ENCODE peak calls at places on chromosome 4, in six cellular contexts. J is IMR-90, W is left ventricle myocardium inferior, I is A673, R is lower lobe of right lung, G is H9. K is an unnamed sample. For H3K9me3, the result is how much of the 10 kb centered on the place peaks cover.

GRCh38 chr4:147287588-147287890 is 193.4 kb upstream of the EDNRA start:
- DNase-seq in J (no peak), W (no peak), I (no peak), R (no peak), G (no peak), K (no peak)

GRCh38 chr4:176753049-176753448 is 39.7 kb downstream of the VEGFC start:
- DNase-seq in J (peak), W (no peak), I (peak), R (no peak), G (no peak), K (no peak)

GRCh38 chr4:139552506-139552905 is 3.5 kb downstream of the SETD7 start:
- DNase-seq in J (peak), W (no peak), I (no peak), R (no peak), G (no peak), K (no peak)

GRCh38 chr4:84583871-84584373 is 995 bp downstream of the CDS1 start:
- DNase-seq in J (no peak), W (no peak), I (peak), R (no peak), G (no peak), K (no peak)

GRCh38 chr4:28211714-28212470 is 1351.3 kb downstream of the STIM2 start:
- DNase-seq in J (peak), W (no peak), I (no peak), R (no peak), G (no peak), K (no peak)

GRCh38 chr4:64079316-64079715 is 329.9 kb downstream of the TECRL start:
- DNase-seq in J (no peak), W (no peak), I (no peak), R (no peak), G (no peak), K (no peak)

GRCh38 chr4:176499518-176499917 is 179.8 kb downstream of the SPCS3 start:
- DNase-seq in J (peak), W (no peak), I (no peak), R (no peak), G (no peak), K (no peak)

GRCh38 chr4:40165931-40166330 is 30.9 kb upstream of the RHOH start:
- DNase-seq in J (no peak), W (no peak), I (no peak), R (no peak), G (no peak), K (no peak)

GRCh38 chr4:82528074-82528473 is 33.7 kb downstream of the TMEM150C start:
- DNase-seq in J (no peak), W (no peak), I (no peak), R (no peak), G (no peak), K (no peak)

GRCh38 chr4:59597536-59598232 is 1602.4 kb upstream of the ADGRL3 start:
- DNase-seq in J (no peak), W (no peak), I (no peak), R (no peak), G (no peak), K (no peak)

GRCh38 chr4:188680004-188680666 is 540.9 kb downstream of the TRIML1 start:
- DNase-seq in J (no peak), W (no peak), I (no peak), R (no peak), G (no peak), K (no peak)

GRCh38 chr4:119664168-119664907 is 35.7 kb upstream of the PDE5A start:
- DNase-seq in J (peak), W (no peak), I (no peak), R (no peak), G (no peak), K (no peak)

GRCh38 chr4:36187723-36188333 is 56.5 kb downstream of the ARAP2 start:
- DNase-seq in J (peak), W (no peak), I (peak), R (no peak), G (no peak), K (no peak)

GRCh38 chr4:24533364-24533763 is 51.0 kb downstream of the DHX15 start:
- DNase-seq in J (peak), W (no peak), I (no peak), R (no peak), G (no peak), K (no peak)

GRCh38 chr4:6324999-6325790 is 55.5 kb downstream of the WFS1 start:
- DNase-seq in J (no peak), W (peak), I (peak), R (peak), G (no peak), K (no peak)

GRCh38 chr4:152894673-152895072 is 41.5 kb upstream of the FHDC1 start:
- DNase-seq in J (peak), W (no peak), I (no peak), R (no peak), G (no peak), K (no peak)

GRCh38 chr4:153676984-153677383 is 7.1 kb upstream of the TLR2 start:
- DNase-seq in J (peak), W (no peak), I (no peak), R (no peak), G (no peak), K (no peak)

GRCh38 chr4:52911684-52912294 is 49.7 kb downstream of the RASL11B start:
- DNase-seq in J (peak), W (peak), I (peak), R (peak), G (peak), K (peak)

GRCh38 chr4:89123418-89123817 is 12.1 kb downstream of the TIGD2 start:
- DNase-seq in J (peak), W (no peak), I (no peak), R (no peak), G (no peak), K (no peak)

GRCh38 chr4:163179207-163179606 is 12.5 kb upstream of the NAF1 start:
- DNase-seq in J (no peak), W (no peak), I (no peak), R (no peak), G (no peak), K (no peak)

GRCh38 chr4:152273343-152273742 is 262.5 kb downstream of the FBXW7 start:
- DNase-seq in J (peak), W (no peak), I (no peak), R (no peak), G (no peak), K (no peak)

GRCh38 chr4:22014222-22014741 is 65.7 kb upstream of the KCNIP4 start:
- DNase-seq in J (no peak), W (no peak), I (no peak), R (no peak), G (no peak), K (no peak)

GRCh38 chr4:76545161-76545884 is 110.3 kb downstream of the SHROOM3 start:
- DNase-seq in J (peak), W (no peak), I (no peak), R (no peak), G (no peak), K (no peak)

DNA sequence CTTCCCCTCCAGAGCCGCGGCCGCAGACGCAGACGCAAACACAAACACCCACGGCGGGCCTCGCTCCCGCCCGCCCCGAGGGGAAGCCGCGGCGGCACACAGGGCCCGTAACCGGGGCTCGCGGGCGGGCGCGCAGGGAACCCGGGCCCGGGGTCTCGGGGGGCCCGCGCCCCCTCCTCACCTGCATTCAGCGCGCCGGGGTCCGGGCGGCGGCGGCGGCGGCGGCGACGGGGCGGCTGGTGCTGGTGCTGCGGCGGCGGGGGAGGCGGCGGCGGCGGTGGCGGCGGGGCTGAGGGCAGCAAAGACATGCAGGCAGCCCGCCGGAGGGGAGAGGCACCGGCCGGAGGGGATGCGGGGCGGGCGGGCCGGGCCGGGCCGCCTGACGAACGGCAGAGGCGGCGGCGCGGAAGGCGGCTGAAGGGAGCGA is 254 bp upstream of the CNOT6L start:
- DNase-seq in J (no peak), W (no peak), I (peak), R (no peak), G (peak), K (peak)
- TF ChIP-seq CTCF in J (no peak), W (no peak), I (no peak), R (no peak), G (no peak), K (no peak)

GRCh38 chr4:122542411-122543236 is 78.2 kb downstream of the IL21 start:
- DNase-seq in J (peak), W (no peak), I (no peak), R (no peak), G (no peak), K (no peak)

GRCh38 chr4:122548886-122549630 is 71.8 kb downstream of the IL21 start:
- DNase-seq in J (no peak), W (no peak), I (no peak), R (no peak), G (no peak), K (no peak)

GRCh38 chr4:122553432-122553831 is 67.4 kb downstream of the IL21 start:
- DNase-seq in J (no peak), W (no peak), I (no peak), R (no peak), G (no peak), K (no peak)

GRCh38 chr4:122552898-122553297 is 68.0 kb downstream of the IL21 start:
- DNase-seq in J (no peak), W (no peak), I (no peak), R (no peak), G (no peak), K (no peak)

GRCh38 chr4:122548452-122548851 is 72.4 kb downstream of the IL21 start:
- DNase-seq in J (peak), W (no peak), I (no peak), R (no peak), G (no peak), K (no peak)
- H3K27ac ChIP-seq in J (no peak), W (no peak), I (no peak), R (no peak), G (no peak), K (no peak)

GRCh38 chr4:71862315-71862714 is 78.4 kb upstream of the GC start:
- DNase-seq in J (no peak), W (no peak), I (no peak), R (no peak), G (no peak), K (no peak)

GRCh38 chr4:71864380-71864779 is 80.5 kb upstream of the GC start:
- DNase-seq in J (no peak), W (no peak), I (no peak), R (no peak), G (no peak), K (no peak)

GRCh38 chr4:71867598-71867997 is 83.7 kb upstream of the GC start:
- DNase-seq in J (peak), W (no peak), I (peak), R (no peak), G (no peak), K (no peak)

GRCh38 chr4:71863457-71863856 is 79.6 kb upstream of the GC start:
- DNase-seq in J (no peak), W (no peak), I (no peak), R (no peak), G (no peak), K (no peak)

DNA sequence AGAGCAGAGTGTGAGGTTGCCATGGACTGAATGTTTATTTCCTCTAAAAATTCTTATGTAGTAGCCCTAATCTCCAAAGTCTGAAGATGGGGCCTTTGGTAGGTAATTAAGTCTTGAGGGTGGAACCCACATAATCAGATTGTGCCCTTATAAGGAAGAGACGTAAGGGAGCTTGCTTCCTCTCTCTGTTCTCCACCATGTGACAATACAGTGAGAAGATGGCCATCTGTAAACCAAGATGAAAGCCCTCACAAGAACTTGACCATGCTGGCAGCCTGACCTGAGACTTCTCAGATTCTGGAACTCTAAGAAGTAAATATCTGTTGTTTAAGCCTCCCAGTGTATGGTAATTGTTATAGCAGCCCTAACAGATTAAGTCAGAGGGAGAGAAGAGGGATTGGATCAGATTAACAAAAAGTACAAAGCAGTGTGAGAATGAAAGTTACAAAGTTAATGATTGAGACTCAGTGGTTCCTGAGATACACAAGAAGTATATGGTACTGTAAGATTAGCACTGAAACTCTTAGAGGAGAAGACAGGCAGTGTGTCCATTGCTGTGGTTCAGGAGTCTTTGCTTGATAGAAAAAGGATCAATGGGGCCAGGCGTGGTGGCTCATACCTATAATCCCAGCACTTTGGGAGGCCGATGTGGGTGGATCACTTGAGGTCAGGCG is 82.5 kb upstream of the GC start:
- DNase-seq in J (no peak), W (no peak), I (no peak), R (no peak), G (no peak), K (no peak)
- H3K9me3 ChIP-seq in J (under half), W (under half), I (under half), R (under half), G (under half), K (under half)

GRCh38 chr4:134645778-134646177 is 444.2 kb upstream of the PABPC4L start:
- DNase-seq in J (no peak), W (no peak), I (no peak), R (no peak), G (no peak), K (no peak)

GRCh38 chr4:134650461-134650860 is 448.9 kb upstream of the PABPC4L start:
- DNase-seq in J (no peak), W (no peak), I (no peak), R (no peak), G (no peak), K (no peak)
- TF ChIP-seq CTCF in J (no peak), W (no peak), I (no peak), R (no peak), G (peak), K (no peak)

DNA sequence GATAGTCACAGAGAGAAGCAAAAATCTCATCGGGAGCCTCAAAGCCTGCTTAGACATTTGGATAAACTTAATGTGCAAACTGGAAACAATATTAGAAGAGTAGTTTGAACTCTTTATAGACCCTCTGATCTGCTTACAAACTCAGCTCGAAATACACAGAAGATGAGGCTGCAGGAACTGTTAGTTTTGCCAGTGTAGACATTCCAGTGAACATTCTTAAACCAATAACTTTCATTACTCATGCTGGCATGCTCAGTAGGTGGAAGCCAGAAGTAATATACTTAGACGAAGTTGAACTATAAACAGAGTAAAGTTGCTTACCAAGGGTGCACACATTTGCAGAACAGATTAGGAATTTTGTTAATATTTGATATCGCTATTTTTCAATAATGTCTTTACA is 303.5 kb downstream of the ANKRD50 start:
- DNase-seq in J (peak), W (no peak), I (peak), R (no peak), G (no peak), K (no peak)
- H3K27ac ChIP-seq in J (no peak), W (no peak), I (no peak), R (no peak), G (no peak), K (no peak)

DNA sequence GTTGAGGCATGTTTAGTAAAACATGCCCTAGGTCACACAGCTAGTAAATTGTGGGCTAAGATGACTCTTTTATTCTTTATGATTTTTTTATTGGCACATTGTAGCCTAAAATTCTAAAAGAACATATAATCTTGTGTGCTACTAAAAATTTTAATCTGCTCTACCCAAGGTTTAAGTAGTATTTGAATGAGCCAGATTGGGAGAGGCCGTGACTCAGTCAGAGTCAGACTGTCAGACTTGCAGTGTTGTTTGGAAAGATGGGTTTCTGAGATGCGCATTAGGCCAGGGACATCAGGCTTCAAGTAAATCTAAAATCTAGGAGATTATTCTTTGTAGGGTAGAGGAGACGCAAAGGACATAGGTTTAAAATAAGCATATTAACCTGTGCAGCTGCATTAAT is 30.7 kb upstream of the TMPRSS11E start:
- DNase-seq in J (peak), W (no peak), I (no peak), R (no peak), G (no peak), K (no peak)
- H3K9me3 ChIP-seq in J (under half), W (under half), I (under half), R (under half), G (under half), K (under half)

GRCh38 chr4:106818764-106819163 is 217.3 kb downstream of the DKK2 start:
- DNase-seq in J (no peak), W (no peak), I (no peak), R (no peak), G (no peak), K (no peak)
- TF ChIP-seq CTCF in J (peak), W (no peak), I (peak), R (no peak), G (no peak), K (no peak)

GRCh38 chr4:8222609-8223391 is 23.7 kb downstream of the SH3TC1 start:
- DNase-seq in J (no peak), W (no peak), I (no peak), R (no peak), G (no peak), K (no peak)

GRCh38 chr4:8221985-8222384 is 22.9 kb downstream of the SH3TC1 start:
- DNase-seq in J (no peak), W (no peak), I (no peak), R (no peak), G (no peak), K (no peak)

GRCh38 chr4:8219236-8219635 is 20.1 kb downstream of the SH3TC1 start:
- DNase-seq in J (no peak), W (no peak), I (no peak), R (no peak), G (no peak), K (no peak)

GRCh38 chr4:8220661-8221446 is 21.8 kb downstream of the SH3TC1 start:
- DNase-seq in J (no peak), W (no peak), I (no peak), R (no peak), G (no peak), K (no peak)

DNA sequence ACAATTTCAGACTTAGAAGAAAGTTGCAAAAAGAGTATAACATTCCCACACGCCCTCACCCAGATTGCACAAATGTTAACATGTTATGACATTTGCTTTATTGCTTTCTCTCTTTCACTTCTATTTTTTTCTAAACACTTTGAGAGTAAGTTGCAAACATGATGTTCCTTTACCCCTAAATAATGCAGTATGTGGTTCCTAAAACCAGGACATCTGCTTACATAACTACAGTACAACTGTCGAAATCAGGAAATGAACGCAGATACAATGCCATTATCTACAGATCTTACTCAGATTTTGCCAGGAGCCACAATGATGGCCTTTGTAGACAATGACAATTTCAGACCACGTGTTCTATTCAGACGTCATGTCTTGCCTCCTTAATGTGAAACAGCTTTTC is 22.4 kb downstream of the SH3TC1 start:
- DNase-seq in J (peak), W (no peak), I (peak), R (no peak), G (no peak), K (no peak)
- H3K27ac ChIP-seq in J (no peak), W (peak), I (peak), R (no peak), G (no peak), K (no peak)

GRCh38 chr4:1403177-1403583 is 3.1 kb downstream of the NKX1-1 start:
- DNase-seq in J (no peak), W (no peak), I (no peak), R (peak), G (peak), K (peak)

GRCh38 chr4:1400861-1401408 is 5.3 kb downstream of the NKX1-1 start:
- DNase-seq in J (no peak), W (no peak), I (no peak), R (peak), G (no peak), K (peak)

GRCh38 chr4:1402516-1403101 is 3.6 kb downstream of the NKX1-1 start:
- DNase-seq in J (no peak), W (no peak), I (no peak), R (peak), G (peak), K (peak)

GRCh38 chr4:1401409-1402020 is 4.7 kb downstream of the NKX1-1 start:
- DNase-seq in J (no peak), W (peak), I (no peak), R (peak), G (peak), K (peak)

GRCh38 chr4:1402021-1402515 is 4.2 kb downstream of the NKX1-1 start:
- DNase-seq in J (no peak), W (no peak), I (no peak), R (no peak), G (peak), K (peak)
- H3K9me3 ChIP-seq in J (under half), W (under half), I (under half), R (under half), G (under half), K (under half)